ENCODE peak calls at places on chromosome 16, in five cellular contexts. C is caudate nucleus, R is frontal cortex, X is RCC 7860, I is stomach. S is an unnamed sample.

GRCh38 chr16:4688674-4689045 is 4.7 kb upstream of the NUDT16L1 start:
- DNase-seq in I (no peak), C (no peak), R (no peak), X (no peak), S (no peak)

GRCh38 chr16:23469814-23470213 is 16.8 kb upstream of the COG7 start:
- DNase-seq in I (no peak), X (no peak), C (no peak), R (no peak), S (no peak)

GRCh38 chr16:88993006-88993787 is 16.2 kb upstream of the CBFA2T3 start:
- DNase-seq in X (no peak), I (no peak), C (no peak), R (no peak), S (peak)

GRCh38 chr16:67708368-67708771 is 10.7 kb downstream of the GFOD2 start:
- DNase-seq in I (no peak), C (no peak), R (no peak), X (no peak), S (no peak)

GRCh38 chr16:69395859-69396186 is 10.0 kb upstream of the TERF2 start:
- DNase-seq in R (no peak), C (no peak), I (no peak), X (no peak), S (no peak)

GRCh38 chr16:88983157-88983556 is 6.2 kb upstream of the CBFA2T3 start:
- DNase-seq in R (no peak), C (no peak), X (no peak), I (no peak), S (no peak)

GRCh38 chr16:66660422-66661209 is 35.9 kb downstream of the CMTM4 start:
- DNase-seq in C (no peak), X (peak), I (peak), R (peak), S (peak)

GRCh38 chr16:9139965-9140364 is 48.5 kb downstream of the HAPSTR1 start:
- DNase-seq in C (no peak), I (no peak), R (no peak), X (no peak), S (peak)

GRCh38 chr16:89581861-89582563 is 6.5 kb downstream of the CPNE7 start:
- DNase-seq in I (peak), X (peak), C (no peak), R (no peak), S (no peak)

GRCh38 chr16:4009177-4009576 is 107.1 kb downstream of the ADCY9 start:
- DNase-seq in X (no peak), I (no peak), C (no peak), R (no peak), S (no peak)

GRCh38 chr16:59719121-59719520 is 985.0 kb upstream of the GOT2 start:
- DNase-seq in R (no peak), X (no peak), I (no peak), C (no peak), S (no peak)

GRCh38 chr16:28321700-28322411 is 29.5 kb downstream of the SBK1 start:
- DNase-seq in C (no peak), X (no peak), R (no peak), I (no peak), S (peak)

GRCh38 chr16:2867661-2867986 is 9.7 kb upstream of the PRSS22 start:
- DNase-seq in C (no peak), R (no peak), X (no peak), I (no peak), S (no peak)

GRCh38 chr16:11386054-11386680 is 40.9 kb downstream of the RMI2 start:
- DNase-seq in X (no peak), I (no peak), C (no peak), R (no peak), S (no peak)

GRCh38 chr16:28218109-28218508 is 6.3 kb upstream of the XPO6 start:
- DNase-seq in X (peak), R (no peak), C (no peak), I (peak), S (peak)

GRCh38 chr16:83952587-83952939 is 477 bp upstream of the OSGIN1 start:
- DNase-seq in C (no peak), I (peak), X (peak), R (no peak), S (no peak)

GRCh38 chr16:57538235-57538711 is 1.9 kb upstream of the CCDC102A start:
- DNase-seq in X (no peak), I (peak), R (no peak), C (no peak), S (no peak)

GRCh38 chr16:2692948-2693651 is 10.8 kb downstream of the KCTD5 start:
- DNase-seq in I (peak), X (peak), C (peak), R (peak), S (no peak)

GRCh38 chr16:71914802-71915201 is 19.5 kb downstream of the IST1 start:
- DNase-seq in X (no peak), R (no peak), I (no peak), C (no peak), S (no peak)

GRCh38 chr16:66476328-66477027 is 49.4 kb downstream of the BEAN1 start:
- DNase-seq in C (no peak), I (no peak), X (no peak), R (no peak), S (peak)

GRCh38 chr16:20300312-20301097 is 26.8 kb downstream of the GP2 start:
- DNase-seq in C (no peak), I (peak), R (no peak), X (peak), S (peak)

GRCh38 chr16:11232852-11233726 is 22.9 kb downstream of the SOCS1 start:
- DNase-seq in I (peak), C (no peak), X (no peak), R (no peak), S (no peak)

GRCh38 chr16:89922884-89923639 is at the start of gene TUBB3:
- DNase-seq in I (peak), R (peak), C (no peak), X (peak), S (peak)

GRCh38 chr16:22322741-22323140 is 25.5 kb downstream of the POLR3E start:
- DNase-seq in X (no peak), R (no peak), C (no peak), I (no peak), S (no peak)

GRCh38 chr16:11510178-11510973 is 76.3 kb downstream of the LITAF start:
- DNase-seq in R (no peak), C (no peak), I (no peak), X (no peak), S (no peak)

GRCh38 chr16:22369221-22369811 is 5.1 kb downstream of the CDR2 start:
- DNase-seq in I (no peak), X (no peak), C (no peak), R (no peak), S (peak)

GRCh38 chr16:3188925-3189825 is 1.2 kb downstream of the OR1F1 start:
- DNase-seq in I (no peak), X (peak), C (no peak), R (no peak), S (peak)

GRCh38 chr16:64305663-64306062 is 816.2 kb downstream of the CDH11 start:
- DNase-seq in C (no peak), X (no peak), R (no peak), I (no peak), S (no peak)

GRCh38 chr16:4313563-4314531 is 2.0 kb upstream of the GLIS2 start:
- DNase-seq in R (no peak), C (no peak), X (peak), I (peak), S (no peak)

GRCh38 chr16:82182237-82183003 is 12.4 kb upstream of the MPHOSPH6 start:
- DNase-seq in R (no peak), I (no peak), C (no peak), X (no peak), S (no peak)

S was measured in A673.